ENCODE peak calls at places on chromosome 15, in nine cellular contexts. L is ascending aorta; Q is heart left ventricle; D is astrocyte; E is breast epithelium; A is tibial artery; P is cardiac muscle cell; T is CD4-positive, alpha-beta T cell; V is neural progenitor cell. B is an unnamed sample.

GRCh38 chr15:53416219-53416940 is 343.1 kb downstream of the WDR72 start:
- DNase-seq in L (no peak), Q (no peak), D (no peak), E (no peak), A (no peak), P (no peak), T (no peak), V (no peak), B (no peak)

GRCh38 chr15:57611938-57612337 is 20.2 kb downstream of the MYZAP start:
- DNase-seq in L (peak; percentile 74), Q (no peak), D (no peak), E (peak; percentile 81), A (no peak), P (peak; percentile 19), T (no peak), V (peak; percentile 19), B (peak; percentile 48)

GRCh38 chr15:47887181-47887580 is 169.9 kb downstream of the SEMA6D start:
- DNase-seq in L (no peak), Q (no peak), D (no peak), E (no peak), A (no peak), P (no peak), T (no peak), V (peak; percentile 33), B (no peak)

GRCh38 chr15:85329561-85330421 is 50.6 kb upstream of the AKAP13 start:
- DNase-seq in L (no peak), Q (no peak), D (peak; percentile 42), E (no peak), A (no peak), P (peak; percentile 51), T (no peak), V (no peak), B (no peak)

GRCh38 chr15:91113036-91113435 is 13.0 kb downstream of the SV2B start:
- DNase-seq in L (no peak), Q (no peak), D (no peak), E (no peak), A (no peak), P (no peak), T (no peak), V (no peak), B (peak; percentile 57)

GRCh38 chr15:78702609-78703332 is 61.8 kb upstream of the CHRNB4 start:
- DNase-seq in L (no peak), Q (no peak), D (no peak), E (no peak), A (no peak), P (no peak), T (no peak), V (no peak), B (no peak)

GRCh38 chr15:42716125-42716524 is 20.8 kb downstream of the CDAN1 start:
- DNase-seq in L (peak; percentile 48), Q (no peak), D (no peak), E (no peak), A (no peak), P (no peak), T (no peak), V (no peak), B (no peak)

GRCh38 chr15:48414015-48414414 is 82.8 kb downstream of the DUT start:
- DNase-seq in L (peak; percentile 88), Q (no peak), D (peak; percentile 88), E (no peak), A (no peak), P (peak; percentile 83), T (no peak), V (no peak), B (no peak)

GRCh38 chr15:42584031-42584765 is 8.8 kb downstream of the STARD9 start:
- DNase-seq in L (peak; percentile 50), Q (no peak), D (peak; percentile 47), E (no peak), A (no peak), P (no peak), T (no peak), V (peak; percentile 65), B (peak; percentile 47)

GRCh38 chr15:38670142-38671002 is 105.8 kb upstream of the RASGRP1 start:
- DNase-seq in L (no peak), Q (no peak), D (no peak), E (no peak), A (no peak), P (no peak), T (peak; percentile 55), V (no peak), B (no peak)

GRCh38 chr15:74221399-74222230 is 14.5 kb upstream of the CCDC33 start:
- DNase-seq in L (no peak), Q (no peak), D (no peak), E (no peak), A (no peak), P (no peak), T (no peak), V (no peak), B (peak; percentile 58)

GRCh38 chr15:74225928-74226327 is 10.2 kb upstream of the CCDC33 start:
- DNase-seq in L (no peak), Q (no peak), D (no peak), E (no peak), A (no peak), P (no peak), T (no peak), V (no peak), B (no peak)

GRCh38 chr15:74222231-74222511 is 14.0 kb upstream of the CCDC33 start:
- DNase-seq in L (no peak), Q (no peak), D (no peak), E (no peak), A (no peak), P (no peak), T (no peak), V (no peak), B (no peak)

GRCh38 chr15:74220475-74221248 is 15.5 kb upstream of the CCDC33 start:
- DNase-seq in L (no peak), Q (no peak), D (no peak), E (no peak), A (no peak), P (no peak), T (no peak), V (no peak), B (no peak)

GRCh38 chr15:74222705-74223104 is 13.4 kb upstream of the CCDC33 start:
- DNase-seq in L (no peak), Q (no peak), D (no peak), E (no peak), A (no peak), P (no peak), T (no peak), V (peak; percentile 55), B (peak; percentile 74)
- H3K27me3 ChIP-seq in L (no peaks in the 10 kb centered on the region), Q (no peaks in the 10 kb centered on the region), D (peaks cover 11% of the 10 kb centered on the region), E (no peaks in the 10 kb centered on the region), A (peaks cover 31% of the 10 kb centered on the region), P (no peaks in the 10 kb centered on the region), T (no peaks in the 10 kb centered on the region), V (peaks cover 47% of the 10 kb centered on the region), B (peaks cover 77% of the 10 kb centered on the region)

DNA sequence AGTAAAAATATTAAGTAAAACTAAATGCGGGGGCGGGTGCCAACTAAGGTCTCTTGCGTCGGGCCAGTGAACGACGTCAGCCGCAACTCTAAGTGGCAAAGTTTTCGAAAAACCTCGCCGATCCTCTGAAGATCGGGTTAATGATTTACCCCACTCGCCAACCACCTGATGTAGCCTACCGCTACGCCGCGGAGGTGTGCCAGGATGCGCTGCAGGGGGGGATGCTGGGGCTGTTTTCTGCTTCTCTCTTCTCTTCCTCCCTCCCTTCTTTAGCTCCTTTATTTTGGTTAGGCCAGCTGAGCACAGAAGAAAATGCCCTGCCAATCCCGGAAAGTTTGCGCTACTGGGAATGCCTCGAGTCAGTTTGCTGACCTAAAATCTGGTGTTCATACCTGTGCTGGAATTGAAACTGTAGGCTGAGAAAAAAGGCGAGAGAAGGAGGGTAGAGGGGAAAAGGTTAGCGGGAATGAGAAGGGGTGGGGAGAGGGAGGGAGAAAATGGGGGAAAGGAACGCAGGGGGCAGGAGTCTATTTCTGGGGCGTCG is 7.5 kb upstream of the FOXB1 start:
- DNase-seq in L (no peak), Q (no peak), D (no peak), E (no peak), A (no peak), P (no peak), T (no peak), V (no peak), B (peak; percentile 50)
- H3K27me3 ChIP-seq in L (peaks cover 16% of the 10 kb centered on the region), Q (peaks cover 99% of the 10 kb centered on the region), D (peaks cover 97% of the 10 kb centered on the region), E (peaks cover 6% of the 10 kb centered on the region), A (peaks cover 93% of the 10 kb centered on the region), P (peaks cover 99% of the 10 kb centered on the region), T (peaks cover 94% of the 10 kb centered on the region), V (peaks cover 74% of the 10 kb centered on the region), B (peaks cover 26% of the 10 kb centered on the region)

GRCh38 chr15:76345269-76345879 is 8.8 kb downstream of the ISL2 start:
- DNase-seq in L (no peak), Q (no peak), D (no peak), E (no peak), A (no peak), P (no peak), T (no peak), V (no peak), B (no peak)
- H3K27me3 ChIP-seq in L (peaks cover 58% of the 10 kb centered on the region), Q (peaks cover 88% of the 10 kb centered on the region), D (peaks cover 73% of the 10 kb centered on the region), E (peaks cover 24% of the 10 kb centered on the region), A (peaks cover 86% of the 10 kb centered on the region), P (peaks cover 100% of the 10 kb centered on the region), T (peaks cover 80% of the 10 kb centered on the region), V (peaks cover 100% of the 10 kb centered on the region), B (peaks cover 85% of the 10 kb centered on the region)

GRCh38 chr15:76058714-76059319 is 968 bp upstream of the TMEM266 start:
- DNase-seq in L (no peak), Q (no peak), D (no peak), E (no peak), A (no peak), P (peak; percentile 10), T (no peak), V (peak; percentile 52), B (peak; percentile 59)

GRCh38 chr15:76061700-76062099 is 1.9 kb downstream of the TMEM266 start:
- DNase-seq in L (no peak), Q (no peak), D (no peak), E (no peak), A (no peak), P (no peak), T (no peak), V (no peak), B (no peak)

GRCh38 chr15:76057332-76058000 is 2.3 kb upstream of the TMEM266 start:
- DNase-seq in L (no peak), Q (peak; percentile 14), D (no peak), E (no peak), A (no peak), P (peak; percentile 57), T (no peak), V (peak; percentile 63), B (peak; percentile 53)

GRCh38 chr15:76060098-76060989 is 559 bp downstream of the TMEM266 start:
- DNase-seq in L (no peak), Q (no peak), D (no peak), E (no peak), A (no peak), P (no peak), T (no peak), V (no peak), B (peak; percentile 27)

DNA sequence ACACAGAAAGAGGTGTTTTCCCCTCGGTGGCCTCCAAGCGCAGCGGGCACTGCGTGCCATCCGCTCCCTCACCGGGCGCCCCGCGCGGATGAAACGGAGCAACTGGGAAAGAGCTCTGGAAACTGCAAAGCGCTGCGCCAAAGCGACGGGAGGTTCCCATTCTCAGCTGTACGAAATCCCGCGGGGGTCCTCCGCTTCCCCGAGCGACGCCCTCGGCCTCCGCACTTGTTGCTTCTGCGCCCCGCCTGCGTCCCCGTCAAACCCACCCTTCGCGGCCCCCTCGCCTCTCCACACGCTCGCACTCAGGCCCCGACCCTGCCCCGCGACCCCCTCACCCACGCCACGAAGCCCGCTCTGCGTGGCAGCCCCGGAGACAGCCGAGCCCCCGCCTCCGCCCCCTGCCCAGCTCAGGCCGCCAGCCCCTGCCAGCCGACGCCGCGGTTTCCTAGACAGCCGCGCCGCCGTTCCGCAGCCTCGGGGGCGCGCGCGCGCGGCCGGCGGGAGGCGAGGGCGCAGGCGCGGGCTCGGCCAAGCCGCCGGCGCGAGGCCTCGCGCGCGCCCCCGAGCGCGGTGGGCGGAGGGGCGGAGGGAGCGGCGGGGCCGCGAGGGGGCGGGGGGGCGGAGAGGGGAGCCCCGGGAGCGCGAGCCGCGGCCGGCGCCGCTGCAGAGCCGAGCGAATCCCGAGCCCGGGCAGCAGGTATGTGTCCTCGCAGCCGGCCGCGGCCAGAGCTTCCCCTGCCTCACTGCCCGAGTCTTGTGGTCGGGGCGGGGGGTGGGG is at the start of gene TMEM266:
- DNase-seq in L (peak; percentile 64), Q (peak; percentile 15), D (peak; percentile 13), E (no peak), A (no peak), P (peak; percentile 20), T (no peak), V (peak; percentile 96), B (peak; percentile 98)
- H3K27me3 ChIP-seq in L (no peaks in the 10 kb centered on the region), Q (peaks cover 46% of the 10 kb centered on the region), D (peaks cover 62% of the 10 kb centered on the region), E (no peaks in the 10 kb centered on the region), A (peaks cover 57% of the 10 kb centered on the region), P (peaks cover 65% of the 10 kb centered on the region), T (peaks cover 60% of the 10 kb centered on the region), V (peaks cover 62% of the 10 kb centered on the region), B (peaks cover 14% of the 10 kb centered on the region)

B was measured in H7.